ENCODE peak calls at places on chromosomes 3 and 15, in ten cellular contexts. M, H, Y, J, I, Q, N, B, C and V are unnamed samples.
A peak's percentile ranks its signal among the peaks of the same experiment; 100 is the strongest.

GRCh38 chr3:48130321-48130881 is 57.8 kb downstream of the CDC25A start:
- DNase-seq in I (peak; percentile 47), J (no peak), M (no peak), N (peak; percentile 31), Q (peak; percentile 18), C (peak; percentile 85), Y (peak; percentile 81), H (no peak), B (peak; percentile 40), V (peak; percentile 89)

GRCh38 chr3:173065543-173065970 is 75.5 kb downstream of the SPATA16 start:
- DNase-seq in J (no peak), Y (no peak), Q (no peak), H (peak; percentile 34), C (no peak), I (peak; percentile 36), B (no peak), M (no peak), N (no peak), V (no peak)

GRCh38 chr3:47874913-47875312 is 72.0 kb downstream of the DHX30 start:
- DNase-seq in M (no peak), C (no peak), H (no peak), Q (no peak), Y (no peak), B (no peak), I (no peak), J (no peak), N (no peak), V (no peak)

GRCh38 chr3:50165388-50166308 is 10.5 kb downstream of the SEMA3F start:
- DNase-seq in N (no peak), Y (peak; percentile 92), J (no peak), Q (no peak), H (no peak), C (peak; percentile 51), I (peak; percentile 69), B (peak; percentile 62), M (no peak), V (peak; percentile 44)

GRCh38 chr3:190225186-190225692 is 97.0 kb downstream of the CLDN1 start:
- DNase-seq in N (no peak), C (no peak), Y (no peak), H (no peak), M (no peak), Q (peak; percentile 16), J (no peak), I (peak; percentile 55), B (no peak), V (no peak)

GRCh38 chr3:66098436-66098835 is 59.7 kb upstream of the MAGI1 start:
- DNase-seq in B (peak; percentile 50), J (no peak), Y (no peak), M (no peak), C (no peak), Q (no peak), H (no peak), I (no peak), N (no peak), V (no peak)

GRCh38 chr3:14570089-14570488 is 29.9 kb upstream of the GRIP2 start:
- DNase-seq in Q (no peak), C (no peak), M (no peak), H (no peak), N (no peak), Y (no peak), J (no peak), B (no peak), I (no peak), V (no peak)

GRCh38 chr3:178257491-178257890 is 278.7 kb upstream of the KCNMB2 start:
- DNase-seq in Q (no peak), M (no peak), C (no peak), H (no peak), Y (no peak), J (no peak), B (no peak), I (no peak), N (no peak), V (no peak)

GRCh38 chr15:91268510-91268909 is 168.5 kb downstream of the SV2B start:
- DNase-seq in Q (peak; percentile 43), M (no peak), B (no peak), J (no peak), I (no peak), Y (no peak), N (no peak), H (no peak), C (no peak), V (no peak)

GRCh38 chr3:100968908-100969556 is 24.2 kb downstream of the ABI3BP start:
- DNase-seq in C (peak; percentile 37), Y (no peak), H (no peak), N (no peak), Q (no peak), B (peak; percentile 43), M (no peak), J (no peak), I (no peak), V (no peak)

GRCh38 chr3:41148901-41149300 is 50.4 kb upstream of the CTNNB1 start:
- DNase-seq in H (no peak), N (no peak), C (no peak), Q (no peak), B (no peak), Y (no peak), M (no peak), I (no peak), J (no peak), V (no peak)

GRCh38 chr15:25456196-25456595 is 17.4 kb upstream of the UBE3A start:
- DNase-seq in H (no peak), C (no peak), J (no peak), M (no peak), I (no peak), B (no peak), Y (no peak), N (no peak), Q (no peak), V (no peak)

GRCh38 chr15:62394079-62394478 is 229.0 kb upstream of the C2CD4B start:
- DNase-seq in B (no peak), I (peak; percentile 20), C (no peak), J (no peak), H (no peak), Y (no peak), Q (no peak), N (no peak), M (no peak), V (no peak)

GRCh38 chr3:72820405-72820804 is 27.8 kb downstream of the SHQ1 start:
- DNase-seq in J (no peak), I (peak; percentile 38), M (no peak), Y (no peak), C (no peak), H (no peak), B (peak; percentile 74), Q (no peak), N (peak; percentile 20), V (no peak)

GRCh38 chr15:65343374-65343981 is 34.3 kb downstream of the IGDCC3 start:
- DNase-seq in N (peak; percentile 29), C (no peak), Q (no peak), J (no peak), B (no peak), M (no peak), Y (no peak), H (no peak), I (no peak), V (no peak)

GRCh38 chr3:65479967-65480366 is 558.8 kb downstream of the MAGI1 start:
- DNase-seq in C (no peak), B (no peak), I (no peak), N (no peak), Q (no peak), H (no peak), J (no peak), Y (no peak), M (no peak), V (no peak)

GRCh38 chr3:194084284-194084683 is 51.7 kb upstream of the HES1 start:
- DNase-seq in J (no peak), C (no peak), M (no peak), B (no peak), Y (peak; percentile 24), H (no peak), I (no peak), Q (no peak), N (no peak), V (no peak)

GRCh38 chr3:133792171-133792763 is 13.3 kb upstream of the SRPRB start:
- DNase-seq in Y (no peak), I (peak; percentile 8), M (no peak), J (no peak), Q (no peak), C (no peak), H (no peak), B (no peak), N (no peak), V (no peak)

GRCh38 chr15:78056714-78057269 is 20.7 kb downstream of the TBC1D2B start:
- DNase-seq in Q (no peak), H (no peak), M (no peak), B (no peak), C (no peak), J (no peak), Y (peak; percentile 68), N (peak; percentile 56), I (peak; percentile 84), V (no peak)

GRCh38 chr3:194344012-194344411 is 7.1 kb downstream of the CPN2 start:
- DNase-seq in Q (peak; percentile 70), J (peak; percentile 3), I (peak; percentile 61), Y (peak; percentile 81), H (peak; percentile 34), N (peak; percentile 89), M (peak; percentile 58), C (peak; percentile 85), B (no peak), V (peak; percentile 78)

GRCh38 chr3:72375237-72376154 is 472.7 kb downstream of the SHQ1 start:
- DNase-seq in M (no peak), I (no peak), B (no peak), C (no peak), J (no peak), N (no peak), H (no peak), Y (no peak), Q (no peak), V (no peak)

GRCh38 chr3:126105691-126106187 is 21.8 kb upstream of the SLC41A3 start:
- DNase-seq in N (no peak), H (no peak), J (no peak), I (no peak), M (no peak), Y (peak; percentile 53), Q (no peak), C (no peak), B (no peak), V (no peak)

GRCh38 chr3:173913397-173913796 is 515.9 kb downstream of the NLGN1 start:
- DNase-seq in M (no peak), B (no peak), N (no peak), Q (no peak), C (peak; percentile 27), Y (no peak), J (no peak), H (no peak), I (peak; percentile 13), V (peak; percentile 56)

GRCh38 chr15:34359416-34359815 is 7.6 kb downstream of the LPCAT4 start:
- DNase-seq in Q (no peak), Y (no peak), C (no peak), B (no peak), I (peak; percentile 22), H (no peak), N (peak; percentile 34), J (no peak), M (no peak), V (no peak)

GRCh38 chr15:71440479-71441071 is 325.3 kb downstream of the THSD4 start:
- DNase-seq in I (peak; percentile 71), Y (no peak), J (peak; percentile 18), N (no peak), M (no peak), C (no peak), Q (peak; percentile 37), B (peak; percentile 54), H (no peak), V (no peak)

GRCh38 chr3:116181159-116181558 is 264.1 kb downstream of the LSAMP start:
- DNase-seq in J (no peak), M (no peak), Q (no peak), I (no peak), B (no peak), N (no peak), Y (no peak), C (no peak), H (no peak), V (no peak)

GRCh38 chr15:64111679-64112050 is 15.9 kb downstream of the SNX1 start:
- DNase-seq in B (no peak), Q (no peak), C (no peak), J (no peak), H (no peak), I (peak; percentile 16), Y (no peak), N (no peak), M (no peak), V (no peak)

GRCh38 chr3:11415099-11415498 is 142.9 kb downstream of the ATG7 start:
- DNase-seq in Y (no peak), H (no peak), B (no peak), J (no peak), M (no peak), I (no peak), N (no peak), C (no peak), Q (no peak), V (no peak)